ENCODE peak calls at places on chromosome X, in eight cellular contexts. One of them, this sample, is unnamed.

GRCh38 chrX:39242187-39242586 is 440.9 kb downstream of the MID1IP1 start:
- DNase-seq in transverse colon: peak; percentile 52
- DNase-seq in stomach: peak; percentile 31
- DNase-seq in ovary: no peak
- DNase-seq in gastrocnemius medialis: peak; percentile 17
- DNase-seq in IMR-90: no peak
- DNase-seq in tibial nerve: no peak
- DNase-seq in heart left ventricle: no peak
- DNase-seq in this sample: peak; percentile 4

GRCh38 chrX:122582280-122582679 is 601.8 kb upstream of the GRIA3 start:
- DNase-seq in tibial nerve: no peak
- DNase-seq in transverse colon: no peak
- DNase-seq in stomach: no peak
- DNase-seq in gastrocnemius medialis: no peak
- DNase-seq in heart left ventricle: no peak
- DNase-seq in ovary: no peak
- DNase-seq in IMR-90: no peak
- DNase-seq in this sample: no peak

GRCh38 chrX:16368696-16369095 is 201.4 kb downstream of the MAGEB17 start:
- DNase-seq in heart left ventricle: no peak
- DNase-seq in transverse colon: no peak
- DNase-seq in IMR-90: no peak
- DNase-seq in stomach: no peak
- DNase-seq in tibial nerve: no peak
- DNase-seq in ovary: no peak
- DNase-seq in gastrocnemius medialis: no peak
- DNase-seq in this sample: no peak

GRCh38 chrX:94053575-94053974 is 379.6 kb downstream of the FAM133A start:
- DNase-seq in transverse colon: no peak
- DNase-seq in heart left ventricle: no peak
- DNase-seq in IMR-90: no peak
- DNase-seq in gastrocnemius medialis: no peak
- DNase-seq in ovary: no peak
- DNase-seq in tibial nerve: no peak
- DNase-seq in stomach: no peak
- DNase-seq in this sample: no peak

GRCh38 chrX:7233632-7234406 is 85.9 kb upstream of the PUDP start:
- DNase-seq in heart left ventricle: no peak
- DNase-seq in stomach: no peak
- DNase-seq in tibial nerve: no peak
- DNase-seq in gastrocnemius medialis: no peak
- DNase-seq in transverse colon: no peak
- DNase-seq in IMR-90: no peak
- DNase-seq in ovary: no peak
- DNase-seq in this sample: no peak

GRCh38 chrX:50838820-50839600 is 25.0 kb upstream of the SHROOM4 start:
- DNase-seq in ovary: no peak
- DNase-seq in heart left ventricle: no peak
- DNase-seq in transverse colon: no peak
- DNase-seq in stomach: no peak
- DNase-seq in gastrocnemius medialis: no peak
- DNase-seq in tibial nerve: no peak
- DNase-seq in IMR-90: no peak
- DNase-seq in this sample: no peak

GRCh38 chrX:51860679-51861078 is 32.7 kb upstream of the MAGED1 start:
- DNase-seq in stomach: no peak
- DNase-seq in gastrocnemius medialis: no peak
- DNase-seq in IMR-90: peak; percentile 32
- DNase-seq in transverse colon: peak; percentile 14
- DNase-seq in tibial nerve: no peak
- DNase-seq in ovary: no peak
- DNase-seq in heart left ventricle: no peak
- DNase-seq in this sample: no peak

GRCh38 chrX:4547218-4547836 is 833.9 kb upstream of the PRKX start:
- DNase-seq in IMR-90: peak; percentile 40
- DNase-seq in transverse colon: peak; percentile 32
- DNase-seq in gastrocnemius medialis: no peak
- DNase-seq in tibial nerve: peak; percentile 12
- DNase-seq in stomach: peak; percentile 65
- DNase-seq in heart left ventricle: no peak
- DNase-seq in ovary: no peak
- DNase-seq in this sample: peak; percentile 5

GRCh38 chrX:20742106-20742505 is 475.4 kb upstream of the RPS6KA3 start:
- DNase-seq in tibial nerve: no peak
- DNase-seq in transverse colon: no peak
- DNase-seq in stomach: no peak
- DNase-seq in IMR-90: no peak
- DNase-seq in gastrocnemius medialis: no peak
- DNase-seq in heart left ventricle: no peak
- DNase-seq in ovary: no peak
- DNase-seq in this sample: no peak

GRCh38 chrX:9882669-9883446 is 84.3 kb upstream of the CLDN34 start:
- DNase-seq in ovary: no peak
- DNase-seq in tibial nerve: no peak
- DNase-seq in stomach: no peak
- DNase-seq in heart left ventricle: no peak
- DNase-seq in gastrocnemius medialis: no peak
- DNase-seq in transverse colon: no peak
- DNase-seq in IMR-90: peak; percentile 87
- DNase-seq in this sample: no peak

GRCh38 chrX:26845051-26845450 is 618.1 kb downstream of the PPP4R3C start:
- DNase-seq in transverse colon: no peak
- DNase-seq in stomach: no peak
- DNase-seq in ovary: no peak
- DNase-seq in tibial nerve: no peak
- DNase-seq in gastrocnemius medialis: no peak
- DNase-seq in heart left ventricle: no peak
- DNase-seq in IMR-90: no peak
- DNase-seq in this sample: no peak

GRCh38 chrX:154401918-154402621 is 3.9 kb downstream of the RPL10 start:
- DNase-seq in ovary: no peak
- DNase-seq in heart left ventricle: no peak
- DNase-seq in transverse colon: no peak
- DNase-seq in gastrocnemius medialis: no peak
- DNase-seq in stomach: no peak
- DNase-seq in IMR-90: peak; percentile 33
- DNase-seq in tibial nerve: no peak
- DNase-seq in this sample: no peak

GRCh38 chrX:132480581-132481203 is 8.1 kb downstream of the MBNL3 start:
- DNase-seq in transverse colon: peak; percentile 64
- DNase-seq in gastrocnemius medialis: peak; percentile 11
- DNase-seq in heart left ventricle: no peak
- DNase-seq in tibial nerve: no peak
- DNase-seq in IMR-90: peak; percentile 20
- DNase-seq in stomach: peak; percentile 49
- DNase-seq in ovary: no peak
- DNase-seq in this sample: no peak

GRCh38 chrX:150409964-150410363 is 46.8 kb downstream of the MAMLD1 start:
- DNase-seq in tibial nerve: no peak
- DNase-seq in stomach: no peak
- DNase-seq in heart left ventricle: no peak
- DNase-seq in gastrocnemius medialis: no peak
- DNase-seq in ovary: no peak
- DNase-seq in IMR-90: no peak
- DNase-seq in transverse colon: no peak
- DNase-seq in this sample: no peak

GRCh38 chrX:18377802-18378201 is 23.3 kb upstream of the SCML2 start:
- DNase-seq in transverse colon: peak; percentile 18
- DNase-seq in ovary: no peak
- DNase-seq in gastrocnemius medialis: no peak
- DNase-seq in stomach: peak; percentile 27
- DNase-seq in IMR-90: peak; percentile 8
- DNase-seq in heart left ventricle: no peak
- DNase-seq in tibial nerve: no peak
- DNase-seq in this sample: no peak

GRCh38 chrX:110964761-110965160 is 131.2 kb upstream of the PAK3 start:
- DNase-seq in IMR-90: no peak
- DNase-seq in heart left ventricle: no peak
- DNase-seq in transverse colon: no peak
- DNase-seq in ovary: no peak
- DNase-seq in gastrocnemius medialis: no peak
- DNase-seq in stomach: peak; percentile 33
- DNase-seq in tibial nerve: no peak
- DNase-seq in this sample: no peak

GRCh38 chrX:50107470-50107869 is 93.3 kb downstream of the AKAP4 start:
- DNase-seq in IMR-90: no peak
- DNase-seq in gastrocnemius medialis: no peak
- DNase-seq in tibial nerve: no peak
- DNase-seq in ovary: no peak
- DNase-seq in transverse colon: no peak
- DNase-seq in heart left ventricle: no peak
- DNase-seq in stomach: no peak
- DNase-seq in this sample: no peak

DNA sequence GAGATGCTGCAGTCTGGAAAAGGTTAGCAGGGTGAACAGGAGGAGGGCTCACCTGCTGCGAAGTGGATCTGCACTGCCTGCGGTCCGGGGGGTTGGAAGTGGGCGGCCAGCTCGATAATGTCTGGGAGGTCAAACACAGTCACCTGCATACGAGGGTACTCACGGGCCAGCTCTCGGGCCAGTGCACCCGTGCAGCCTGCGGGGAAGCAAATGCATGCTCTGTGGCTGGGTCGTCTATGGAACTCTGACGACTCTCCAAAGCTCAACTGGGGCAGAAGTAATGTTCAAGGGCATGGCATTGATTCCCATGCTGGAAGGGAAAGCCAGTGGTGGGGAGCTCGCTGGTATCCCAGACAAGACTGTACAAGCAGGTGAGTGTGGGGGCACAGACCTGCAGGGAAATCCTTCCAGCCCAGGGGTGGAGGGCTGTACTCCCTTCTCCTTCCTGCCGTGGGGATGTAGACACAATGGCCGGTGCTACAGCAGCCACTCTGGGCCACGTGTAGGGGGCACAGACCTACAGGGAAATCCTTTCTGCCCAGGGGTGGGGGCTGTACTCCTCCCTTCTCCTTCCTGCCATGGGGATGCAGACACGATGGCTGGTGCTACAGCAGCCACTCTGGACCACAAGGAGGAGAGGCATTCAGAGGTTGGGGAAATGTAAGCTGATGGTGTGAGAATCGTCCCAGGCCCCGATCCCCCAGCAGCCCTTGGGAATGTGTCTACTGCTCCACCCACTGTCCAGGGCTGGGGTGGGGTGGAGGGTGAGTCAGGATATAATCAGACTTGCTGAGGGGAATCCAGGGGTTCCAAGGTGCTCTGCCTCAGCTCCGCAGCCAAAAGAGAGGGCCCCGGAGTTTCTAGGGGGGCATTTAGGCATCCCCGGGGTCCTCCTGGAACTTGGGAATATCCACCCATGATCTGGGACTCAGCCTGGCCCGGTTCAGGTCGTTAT is 26.3 kb upstream of the SLC25A6 start:
- DNase-seq in stomach: no peak
- DNase-seq in gastrocnemius medialis: no peak
- DNase-seq in tibial nerve: no peak
- DNase-seq in ovary: no peak
- DNase-seq in transverse colon: no peak
- DNase-seq in IMR-90: no peak
- DNase-seq in heart left ventricle: no peak
- DNase-seq in this sample: no peak
- TF ChIP-seq POLR2A in stomach: no peak
- TF ChIP-seq POLR2A in gastrocnemius medialis: no peak
- TF ChIP-seq POLR2A in tibial nerve: no peak
- TF ChIP-seq POLR2A in ovary: no peak
- TF ChIP-seq POLR2A in transverse colon: no peak
- TF ChIP-seq POLR2A in IMR-90: no peak
- TF ChIP-seq POLR2A in heart left ventricle: no peak
- TF ChIP-seq POLR2A in this sample: no peak

GRCh38 chrX:24055043-24055356 is 244 bp downstream of the EIF2S3 start:
- DNase-seq in IMR-90: no peak
- DNase-seq in heart left ventricle: no peak
- DNase-seq in stomach: no peak
- DNase-seq in tibial nerve: no peak
- DNase-seq in transverse colon: no peak
- DNase-seq in ovary: no peak
- DNase-seq in gastrocnemius medialis: no peak
- DNase-seq in this sample: no peak

GRCh38 chrX:24054182-24055042 is at the start of gene EIF2S3:
- DNase-seq in transverse colon: peak; percentile 91
- DNase-seq in IMR-90: peak; percentile 98
- DNase-seq in tibial nerve: peak; percentile 67
- DNase-seq in gastrocnemius medialis: peak; percentile 86
- DNase-seq in ovary: peak; percentile 89
- DNase-seq in stomach: peak; percentile 89
- DNase-seq in heart left ventricle: peak; percentile 86
- DNase-seq in this sample: peak; percentile 38
- TF ChIP-seq POLR2A in transverse colon: peak; percentile 78
- TF ChIP-seq POLR2A in IMR-90: peak; percentile 88
- TF ChIP-seq POLR2A in tibial nerve: peak; percentile 16
- TF ChIP-seq POLR2A in gastrocnemius medialis: peak; percentile 29
- TF ChIP-seq POLR2A in ovary: peak; percentile 41
- TF ChIP-seq POLR2A in stomach: no peak
- TF ChIP-seq POLR2A in heart left ventricle: peak; percentile 13
- TF ChIP-seq POLR2A in this sample: peak; percentile 93

DNA sequence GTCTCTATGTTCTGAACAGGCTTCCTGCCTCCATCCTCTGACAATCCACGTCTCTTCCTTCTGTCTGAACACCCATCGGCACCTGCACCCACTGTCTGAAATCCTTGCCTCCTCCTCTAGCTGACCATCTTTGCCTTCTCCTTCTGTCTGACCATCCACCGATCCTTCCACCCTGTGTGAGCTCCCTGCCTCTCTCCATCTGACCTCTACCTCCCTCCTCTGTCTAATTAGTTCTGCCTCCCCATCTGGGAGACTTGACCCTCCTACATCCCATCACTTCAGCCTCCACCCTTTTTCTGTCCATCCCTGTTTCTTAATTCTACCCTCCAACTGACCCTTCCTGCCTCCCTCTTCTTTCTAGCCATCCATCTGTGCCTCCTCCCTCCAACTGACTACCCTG is 10.0 kb downstream of the SLC38A5 start:
- DNase-seq in gastrocnemius medialis: no peak
- DNase-seq in stomach: no peak
- DNase-seq in IMR-90: no peak
- DNase-seq in ovary: no peak
- DNase-seq in heart left ventricle: no peak
- DNase-seq in tibial nerve: no peak
- DNase-seq in transverse colon: no peak
- DNase-seq in this sample: no peak
- TF ChIP-seq POLR2A in gastrocnemius medialis: no peak
- TF ChIP-seq POLR2A in stomach: no peak
- TF ChIP-seq POLR2A in IMR-90: no peak
- TF ChIP-seq POLR2A in ovary: no peak
- TF ChIP-seq POLR2A in heart left ventricle: no peak
- TF ChIP-seq POLR2A in tibial nerve: no peak
- TF ChIP-seq POLR2A in transverse colon: no peak
- TF ChIP-seq POLR2A in this sample: no peak

DNA sequence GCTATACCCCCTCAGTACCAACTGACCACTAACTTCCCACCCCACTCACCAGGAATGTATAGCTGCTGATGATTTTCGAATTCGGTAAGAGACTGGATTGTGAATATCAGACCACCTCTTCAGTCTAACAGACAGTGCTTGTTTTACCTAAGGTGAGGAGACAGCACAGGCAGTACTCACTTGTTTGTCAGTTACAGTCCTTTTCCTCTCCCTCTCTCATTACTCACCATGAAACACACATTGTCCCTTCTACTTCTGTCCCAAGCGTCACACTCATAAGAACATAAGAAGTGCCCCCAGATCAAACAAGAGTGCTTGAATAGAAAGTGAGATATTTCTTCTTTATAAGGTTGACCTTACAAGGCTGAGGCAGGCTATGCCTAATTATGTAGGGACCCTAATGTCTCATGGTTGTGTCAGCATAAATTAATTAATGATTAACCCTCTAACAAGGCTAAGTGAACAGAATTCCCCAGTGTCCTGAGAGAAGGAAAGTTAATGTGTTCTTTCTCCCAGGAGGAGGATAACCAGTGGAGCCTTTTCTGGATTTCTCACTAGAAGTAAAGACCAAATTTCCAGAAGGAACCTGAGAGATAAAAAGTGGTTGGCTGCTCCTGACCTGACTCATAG is 32.2 kb downstream of the ZCCHC12 start:
- DNase-seq in heart left ventricle: no peak
- DNase-seq in gastrocnemius medialis: no peak
- DNase-seq in ovary: no peak
- DNase-seq in stomach: no peak
- DNase-seq in IMR-90: no peak
- DNase-seq in transverse colon: no peak
- DNase-seq in tibial nerve: no peak
- DNase-seq in this sample: no peak
- TF ChIP-seq POLR2A in heart left ventricle: no peak
- TF ChIP-seq POLR2A in gastrocnemius medialis: no peak
- TF ChIP-seq POLR2A in ovary: no peak
- TF ChIP-seq POLR2A in stomach: no peak
- TF ChIP-seq POLR2A in IMR-90: no peak
- TF ChIP-seq POLR2A in transverse colon: no peak
- TF ChIP-seq POLR2A in tibial nerve: no peak
- TF ChIP-seq POLR2A in this sample: no peak